ENCODE peak calls at places on chromosomes 5 and 9, in six cellular contexts. H, Q, N, P, T and Y are unnamed samples.

GRCh38 chr9:107020040-107020530 is 157.1 kb downstream of the ZNF462 start:
- DNase-seq in P (no peak), N (peak; percentile 50), T (no peak), Q (no peak), H (no peak), Y (peak; percentile 69)

GRCh38 chr9:91214867-91215266 is 146.9 kb downstream of the AUH start:
- DNase-seq in T (no peak), N (no peak), P (no peak), H (no peak), Q (no peak), Y (no peak)

GRCh38 chr9:108056083-108056804 is 566.7 kb upstream of the KLF4 start:
- DNase-seq in P (no peak), T (no peak), N (no peak), H (peak; percentile 31), Q (no peak), Y (no peak)

GRCh38 chr9:87422999-87423398 is 74.7 kb upstream of the DAPK1 start:
- DNase-seq in Q (no peak), T (no peak), H (no peak), N (no peak), P (no peak), Y (no peak)

GRCh38 chr5:11803436-11803835 is 100.8 kb downstream of the CTNND2 start:
- DNase-seq in T (no peak), H (no peak), N (no peak), P (no peak), Q (no peak), Y (no peak)

GRCh38 chr5:95063492-95063891 is 221.4 kb downstream of the MCTP1 start:
- DNase-seq in Q (no peak), H (no peak), N (no peak), T (no peak), P (no peak), Y (no peak)

GRCh38 chr5:117336208-117336607 is 761.6 kb upstream of the SEMA6A start:
- DNase-seq in T (no peak), P (no peak), N (no peak), Q (no peak), H (no peak), Y (no peak)

GRCh38 chr5:133714161-133714915 is 102.0 kb upstream of the FSTL4 start:
- DNase-seq in Q (no peak), P (no peak), N (no peak), T (no peak), H (no peak), Y (no peak)

GRCh38 chr9:124695280-124695890 is 75.7 kb downstream of the NR6A1 start:
- DNase-seq in T (no peak), N (no peak), Q (no peak), H (peak; percentile 4), P (no peak), Y (no peak)

GRCh38 chr5:169302491-169303118 is 1.7 kb upstream of the SLIT3 start:
- DNase-seq in N (peak; percentile 2), H (peak; percentile 88), P (peak; percentile 81), Q (peak; percentile 44), T (peak; percentile 70), Y (peak; percentile 91)

GRCh38 chr9:33167949-33168535 is 906 bp upstream of the B4GALT1 start:
- DNase-seq in Q (no peak), N (no peak), H (no peak), T (no peak), P (peak; percentile 50), Y (peak; percentile 80)

GRCh38 chr9:7500521-7500920 is 299.1 kb downstream of the DMAC1 start:
- DNase-seq in T (no peak), N (no peak), H (no peak), P (no peak), Q (no peak), Y (no peak)

GRCh38 chr9:131733601-131734061 is 6.2 kb downstream of the RAPGEF1 start:
- DNase-seq in Q (no peak), N (no peak), H (peak; percentile 88), T (peak; percentile 29), P (no peak), Y (no peak)

GRCh38 chr9:114290561-114290986 is 32.3 kb upstream of the ORM1 start:
- DNase-seq in T (no peak), H (no peak), Q (no peak), N (no peak), P (peak; percentile 17), Y (peak; percentile 40)

GRCh38 chr5:80414113-80414512 is 6.2 kb downstream of the ZFYVE16 start:
- DNase-seq in T (no peak), P (no peak), Q (no peak), N (no peak), H (no peak), Y (no peak)

GRCh38 chr9:75941577-75942311 is 51.3 kb downstream of the PCSK5 start:
- DNase-seq in H (no peak), P (no peak), Q (no peak), T (no peak), N (no peak), Y (no peak)

GRCh38 chr5:133407277-133407632 is 205.1 kb downstream of the FSTL4 start:
- DNase-seq in P (no peak), N (no peak), T (no peak), Q (no peak), H (no peak), Y (no peak)

GRCh38 chr5:27855491-27855890 is 817.1 kb upstream of the CDH9 start:
- DNase-seq in H (peak; percentile 43), Q (no peak), N (no peak), T (no peak), P (no peak), Y (no peak)

GRCh38 chr9:87581513-87581912 is 83.8 kb downstream of the DAPK1 start:
- DNase-seq in N (no peak), P (no peak), T (peak; percentile 40), H (no peak), Q (no peak), Y (no peak)

GRCh38 chr9:121350993-121351561 is 19.0 kb downstream of the STOM start:
- DNase-seq in T (no peak), P (peak; percentile 67), H (peak; percentile 60), Q (no peak), N (no peak), Y (peak; percentile 86)

GRCh38 chr9:121357011-121357410 is 13.0 kb downstream of the STOM start:
- DNase-seq in N (no peak), H (no peak), Q (no peak), T (no peak), P (no peak), Y (no peak)

GRCh38 chr9:121353246-121353975 is 16.6 kb downstream of the STOM start:
- DNase-seq in T (no peak), P (no peak), N (peak; percentile 88), Q (no peak), H (no peak), Y (no peak)

GRCh38 chr9:121354770-121355169 is 15.3 kb downstream of the STOM start:
- DNase-seq in H (no peak), N (no peak), Q (no peak), T (no peak), P (no peak), Y (no peak)

GRCh38 chr9:121354141-121354540 is 15.9 kb downstream of the STOM start:
- DNase-seq in N (no peak), P (no peak), T (no peak), Q (peak; percentile 3), H (no peak), Y (no peak)
- H3K27ac ChIP-seq in N (peak overlapping the region; percentile 88), P (peak overlapping the region; percentile 62), T (no peak overlapping the region), Q (no peak overlapping the region), H (no peak overlapping the region), Y (peak overlapping the region; percentile 65)

DNA sequence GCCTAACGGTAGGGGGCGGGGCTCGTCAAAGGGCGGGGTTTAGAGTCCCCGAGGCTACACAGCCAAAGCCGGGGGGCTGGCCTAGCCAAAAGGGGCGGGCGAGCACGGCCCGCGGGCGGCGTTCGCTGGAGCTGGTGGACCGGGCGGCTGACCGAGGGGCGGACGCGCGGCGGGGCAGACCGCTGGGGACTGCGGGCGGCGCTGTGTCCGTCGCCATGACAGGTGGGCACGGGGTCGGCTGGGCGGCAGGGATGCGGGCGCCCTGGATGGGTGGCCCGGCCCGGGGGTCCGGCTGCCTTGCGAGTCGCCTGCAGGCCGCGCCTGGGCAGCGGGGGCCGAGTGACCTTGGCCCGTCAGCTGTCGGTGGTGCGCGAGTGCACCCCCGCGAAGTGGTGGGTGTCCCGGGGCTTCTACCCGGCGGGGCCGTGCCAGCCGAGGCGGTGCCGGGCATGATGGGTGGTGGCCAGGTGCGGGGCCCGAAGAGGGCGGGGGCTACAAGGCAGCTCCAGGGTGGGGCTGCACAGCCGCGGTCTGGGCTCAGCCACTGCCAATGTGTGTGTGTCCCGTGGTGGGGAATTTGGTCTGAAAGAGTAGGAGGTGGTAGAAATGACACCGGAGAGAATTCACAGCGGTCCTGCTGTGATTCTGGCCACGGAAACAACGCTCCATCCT is at the start of gene CARD19:
- DNase-seq in N (no peak), H (peak; percentile 42), T (peak; percentile 55), Q (no peak), P (peak; percentile 71), Y (peak; percentile 87)
- TF ChIP-seq EP300 in N (no peak), H (no peak), T (no peak), Q (no peak), P (no peak), Y (no peak)

DNA sequence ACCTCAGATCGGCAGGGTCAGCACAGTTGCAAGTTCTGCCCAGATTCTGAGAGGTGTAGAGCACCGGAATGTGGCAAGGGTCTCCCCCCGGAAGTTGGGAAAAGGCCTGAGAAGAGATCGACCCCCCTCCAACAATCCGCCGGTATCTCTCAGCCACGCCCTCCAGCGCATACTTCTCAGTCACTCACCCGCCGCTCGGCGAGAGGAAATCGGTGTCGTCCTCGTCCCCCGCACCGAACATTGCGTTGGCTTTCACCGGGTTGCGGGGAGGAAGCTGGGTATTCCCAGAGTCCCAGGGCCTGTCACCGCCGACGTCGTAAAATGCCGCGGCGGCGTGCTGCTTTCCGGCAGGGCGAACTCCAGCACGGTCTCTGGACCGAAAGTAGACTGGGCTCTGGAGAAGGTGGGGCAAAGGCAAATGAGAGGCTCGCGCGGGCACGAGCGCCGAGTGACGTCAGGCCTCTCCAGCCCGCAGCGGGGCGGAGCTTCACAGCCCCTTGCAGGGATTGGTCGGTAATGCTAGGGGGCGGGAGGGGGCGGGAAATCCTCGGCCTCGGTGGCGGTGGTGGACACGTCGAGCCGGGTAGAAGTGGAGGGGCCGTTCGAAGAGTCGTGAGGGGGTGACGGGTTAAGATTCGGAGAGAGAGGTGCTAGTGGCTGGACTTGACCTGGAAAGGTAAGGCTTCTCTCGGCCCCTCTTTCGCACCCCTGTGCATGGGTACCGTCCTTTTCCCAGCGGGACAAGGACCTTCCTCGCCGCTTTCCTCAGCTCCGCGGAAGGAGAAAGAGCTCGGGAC is at the start of the genes FKBP15 and SLC31A1:
- DNase-seq in Q (peak; percentile 95), P (peak; percentile 98), H (peak; percentile 99), N (peak; percentile 94), T (peak; percentile 99), Y (peak; percentile 99)
- TF ChIP-seq POLR2A in Q (peak; percentile 93), P (peak; percentile 65), H (peak; percentile 82), N (peak; percentile 80), T (peak; percentile 81), Y (peak; percentile 68)

GRCh38 chr5:136212252-136212721 is 19.3 kb upstream of the SMIM32 start:
- DNase-seq in P (peak; percentile 64), T (peak; percentile 83), H (peak; percentile 50), N (no peak), Q (peak; percentile 21), Y (peak; percentile 76)

GRCh38 chr5:136209346-136209910 is 16.5 kb upstream of the SMIM32 start:
- DNase-seq in N (no peak), H (no peak), T (no peak), P (no peak), Q (no peak), Y (no peak)

GRCh38 chr5:136208946-136209345 is 16.0 kb upstream of the SMIM32 start:
- DNase-seq in N (no peak), T (no peak), P (no peak), H (no peak), Q (no peak), Y (no peak)

GRCh38 chr5:136210259-136210658 is 17.3 kb upstream of the SMIM32 start:
- DNase-seq in Q (no peak), P (no peak), T (no peak), N (no peak), H (no peak), Y (no peak)

GRCh38 chr5:136211282-136211681 is 18.3 kb upstream of the SMIM32 start:
- DNase-seq in Q (no peak), H (no peak), P (no peak), T (no peak), N (no peak), Y (no peak)
- H3K27ac ChIP-seq in Q (no peak overlapping the region), H (no peak overlapping the region), P (no peak overlapping the region), T (no peak overlapping the region), N (no peak overlapping the region), Y (no peak overlapping the region)